ENCODE peak calls at places on chromosomes 6 and 20, in eight cellular contexts. T is mucosa of descending colon, X is foreskin fibroblast, Y is AG04450, I is psoas muscle, Z is stomach, W is cardiac fibroblast, M is ovary. E is an unnamed sample.

GRCh38 chr6:26033132-26033941 is 53.9 kb upstream of the HFE start:
- DNase-seq in T (peak), X (peak), Y (peak), I (peak), Z (peak), W (peak), M (peak), E (peak)

GRCh38 chr6:158069800-158070195 is 88.1 kb downstream of the SYNJ2 start:
- DNase-seq in T (no peak), X (no peak), Y (no peak), I (no peak), Z (no peak), W (peak), M (no peak), E (no peak)

GRCh38 chr6:3296113-3296512 is 37.4 kb downstream of the PSMG4 start:
- DNase-seq in T (peak), X (no peak), Y (no peak), I (no peak), Z (no peak), W (no peak), M (no peak), E (no peak)

GRCh38 chr6:30206799-30207618 is 6.2 kb downstream of the TRIM26 start:
- DNase-seq in T (peak), X (peak), Y (no peak), I (no peak), Z (peak), W (peak), M (no peak), E (peak)

GRCh38 chr20:2890743-2891142 is 17.5 kb downstream of the PTPRA start:
- DNase-seq in T (no peak), X (no peak), Y (no peak), I (no peak), Z (no peak), W (no peak), M (no peak), E (peak)

GRCh38 chr6:102300350-102300749 is 906.8 kb downstream of the GRIK2 start:
- DNase-seq in T (no peak), X (no peak), Y (no peak), I (no peak), Z (no peak), W (no peak), M (no peak), E (no peak)

GRCh38 chr6:123994168-123994567 is 190.5 kb downstream of the NKAIN2 start:
- DNase-seq in T (no peak), X (no peak), Y (no peak), I (no peak), Z (no peak), W (no peak), M (no peak), E (no peak)

GRCh38 chr6:136782021-136782770 is 10.1 kb downstream of the MAP3K5 start:
- DNase-seq in T (no peak), X (peak), Y (peak), I (no peak), Z (no peak), W (peak), M (no peak), E (peak)

GRCh38 chr6:17831135-17831534 is 124.4 kb upstream of the NUP153 start:
- DNase-seq in T (no peak), X (peak), Y (no peak), I (no peak), Z (no peak), W (peak), M (no peak), E (peak)

GRCh38 chr6:146775227-146775626 is 176.5 kb downstream of the ADGB start:
- DNase-seq in T (no peak), X (peak), Y (no peak), I (no peak), Z (no peak), W (peak), M (no peak), E (peak)

GRCh38 chr20:47209982-47210381 is 146.5 kb downstream of the ZMYND8 start:
- DNase-seq in T (no peak), X (no peak), Y (no peak), I (no peak), Z (no peak), W (no peak), M (no peak), E (no peak)

GRCh38 chr6:28648035-28648877 is 122.6 kb downstream of the GPX5 start:
- DNase-seq in T (no peak), X (peak), Y (peak), I (no peak), Z (no peak), W (peak), M (peak), E (peak)

GRCh38 chr20:16898433-16898832 is 150.3 kb downstream of the OTOR start:
- DNase-seq in T (no peak), X (peak), Y (no peak), I (no peak), Z (no peak), W (no peak), M (no peak), E (peak)

GRCh38 chr20:10565191-10565921 is 108.4 kb downstream of the JAG1 start:
- DNase-seq in T (no peak), X (peak), Y (peak), I (peak), Z (no peak), W (peak), M (no peak), E (peak)

GRCh38 chr6:25457519-25457918 is 178.3 kb downstream of the CARMIL1 start:
- DNase-seq in T (no peak), X (no peak), Y (no peak), I (no peak), Z (no peak), W (no peak), M (no peak), E (no peak)

GRCh38 chr20:50348118-50348517 is 157.5 kb downstream of the CEBPB start:
- DNase-seq in T (no peak), X (no peak), Y (no peak), I (peak), Z (no peak), W (peak), M (no peak), E (no peak)

GRCh38 chr20:2946988-2947961 is 74.0 kb downstream of the PTPRA start:
- DNase-seq in T (no peak), X (peak), Y (peak), I (no peak), Z (no peak), W (peak), M (no peak), E (peak)

GRCh38 chr6:26457407-26457795 is 354 bp upstream of the BTN2A1 start:
- DNase-seq in T (peak), X (peak), Y (no peak), I (peak), Z (no peak), W (no peak), M (peak), E (no peak)

GRCh38 chr6:99282479-99283062 is 66.9 kb downstream of the FAXC start:
- DNase-seq in T (no peak), X (peak), Y (no peak), I (no peak), Z (no peak), W (peak), M (no peak), E (peak)

GRCh38 chr6:100453701-100454521 is 10.8 kb downstream of the SIM1 start:
- DNase-seq in T (no peak), X (peak), Y (no peak), I (no peak), Z (no peak), W (no peak), M (no peak), E (no peak)

GRCh38 chr20:63175031-63175895 is 40.7 kb downstream of the YTHDF1 start:
- DNase-seq in T (no peak), X (no peak), Y (no peak), I (no peak), Z (no peak), W (no peak), M (no peak), E (no peak)
- H3K4me3 ChIP-seq in T (no peak), X (no peak), Y (no peak), I (no peak), Z (no peak), W (no peak), M (no peak), E (no peak)

DNA sequence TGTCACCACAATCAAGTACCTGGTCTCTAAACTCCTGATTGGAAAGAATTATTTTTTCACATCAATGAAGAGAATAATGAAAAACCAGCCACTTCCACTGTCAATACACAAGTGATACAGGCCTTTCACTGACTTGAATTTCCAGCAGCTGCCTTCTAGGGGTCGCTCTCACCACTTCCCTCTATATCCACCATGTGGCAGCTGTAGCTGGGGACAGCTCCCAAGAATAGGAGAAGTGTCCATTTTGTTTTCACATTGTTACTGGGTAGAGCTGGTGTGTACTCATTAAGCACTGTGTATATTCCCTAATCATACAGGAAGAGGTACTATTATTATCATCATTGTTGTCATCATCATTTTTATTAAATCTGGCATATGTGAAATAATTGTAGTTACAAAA is 438.4 kb upstream of the SPTLC3 start:
- DNase-seq in T (peak), X (no peak), Y (no peak), I (no peak), Z (no peak), W (no peak), M (no peak), E (peak)
- TF ChIP-seq CTCF in T (peak), X (no peak), Y (no peak), I (no peak), Z (no peak), W (no peak), M (no peak), E (peak)

GRCh38 chr20:1489328-1489727 is 1.9 kb downstream of the SIRPB2 start:
- DNase-seq in T (no peak), X (no peak), Y (no peak), I (no peak), Z (no peak), W (no peak), M (no peak), E (no peak)

GRCh38 chr20:1491281-1491840 is at the start of gene SIRPB2:
- DNase-seq in T (no peak), X (no peak), Y (no peak), I (peak), Z (no peak), W (peak), M (no peak), E (no peak)

GRCh38 chr20:1491891-1492642 is 847 bp upstream of the SIRPB2 start:
- DNase-seq in T (no peak), X (no peak), Y (no peak), I (no peak), Z (no peak), W (peak), M (no peak), E (no peak)

GRCh38 chr20:1490643-1491042 is 577 bp downstream of the SIRPB2 start:
- DNase-seq in T (no peak), X (no peak), Y (no peak), I (no peak), Z (no peak), W (no peak), M (no peak), E (no peak)

DNA sequence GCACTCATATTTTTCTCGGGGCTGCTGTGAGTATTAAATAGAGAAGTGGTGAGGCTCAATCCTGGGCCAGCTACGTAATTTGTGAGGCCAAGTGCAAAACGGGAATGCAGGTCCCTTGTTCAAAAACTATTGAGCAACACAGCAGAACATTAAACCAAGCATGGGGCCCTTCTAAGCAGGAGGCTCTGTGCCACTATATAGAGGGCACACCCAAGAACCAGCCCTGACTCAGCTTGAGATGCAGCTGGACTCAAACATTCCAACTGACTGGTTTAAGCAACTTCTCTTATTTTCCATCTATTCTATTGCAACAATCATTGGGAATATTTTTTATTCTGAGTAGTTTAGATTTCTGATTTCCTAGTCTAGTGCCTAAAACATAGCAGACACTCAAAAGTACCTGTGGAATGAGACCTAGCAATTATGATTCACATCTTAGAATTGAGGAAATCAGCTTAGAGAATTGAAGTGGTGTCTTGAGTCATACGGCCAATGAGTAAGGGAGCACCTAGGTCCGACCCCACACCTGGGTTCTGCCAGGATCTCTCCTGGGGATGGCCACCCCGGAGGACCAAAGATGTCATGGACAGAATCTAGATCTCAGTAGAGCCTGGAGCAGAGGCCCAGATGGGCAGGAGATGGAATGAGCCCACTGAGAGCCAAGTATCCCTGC is 1.3 kb downstream of the SIRPB2 start:
- DNase-seq in T (no peak), X (peak), Y (no peak), I (no peak), Z (no peak), W (no peak), M (no peak), E (no peak)
- H3K4me3 ChIP-seq in T (no peak), X (no peak), Y (no peak), I (peak), Z (peak), W (no peak), M (no peak), E (no peak)

GRCh38 chr6:156686940-156687874 is 90.0 kb upstream of the ARID1B start:
- DNase-seq in T (peak), X (peak), Y (peak), I (peak), Z (peak), W (peak), M (peak), E (peak)
- TF ChIP-seq CTCF in T (no peak), X (no peak), Y (no peak), I (no peak), Z (no peak), W (no peak), M (peak), E (no peak)

GRCh38 chr20:5973172-5973571 is 22.7 kb downstream of the MCM8 start:
- DNase-seq in T (no peak), X (peak), Y (no peak), I (no peak), Z (no peak), W (peak), M (no peak), E (peak)
- H3K4me3 ChIP-seq in T (no peak), X (no peak), Y (no peak), I (no peak), Z (no peak), W (no peak), M (no peak), E (no peak)

GRCh38 chr6:110039364-110039995 is 61.4 kb downstream of the GPR6 start:
- DNase-seq in T (peak), X (peak), Y (peak), I (peak), Z (peak), W (peak), M (peak), E (peak)

GRCh38 chr6:110040716-110041115 is 62.6 kb downstream of the GPR6 start:
- DNase-seq in T (no peak), X (no peak), Y (no peak), I (no peak), Z (no peak), W (no peak), M (no peak), E (no peak)

GRCh38 chr6:110041830-110042229 is 63.7 kb downstream of the GPR6 start:
- DNase-seq in T (no peak), X (no peak), Y (no peak), I (no peak), Z (no peak), W (no peak), M (no peak), E (no peak)

GRCh38 chr6:110041149-110041548 is 63.0 kb downstream of the GPR6 start:
- DNase-seq in T (no peak), X (no peak), Y (no peak), I (no peak), Z (no peak), W (no peak), M (no peak), E (no peak)

DNA sequence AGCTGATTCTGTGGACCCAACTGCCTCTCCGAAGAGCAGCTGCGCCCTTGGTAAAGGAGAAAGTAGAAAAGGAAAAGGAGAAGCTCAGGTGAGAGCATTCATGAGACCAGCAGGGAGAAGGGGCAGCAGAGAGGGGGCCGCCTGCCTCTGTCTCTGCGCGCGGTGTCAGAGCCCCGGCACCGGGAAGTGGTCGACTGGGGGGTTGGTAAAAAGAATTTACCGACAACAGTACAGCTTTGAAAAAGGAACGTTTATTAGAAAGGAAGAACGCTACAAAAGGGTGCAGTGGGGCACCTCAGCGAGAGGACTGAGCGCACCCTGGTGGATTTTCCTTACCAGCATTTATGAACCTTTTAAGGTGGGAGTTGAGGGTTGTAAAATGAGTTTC is 61.9 kb downstream of the GPR6 start:
- DNase-seq in T (peak), X (peak), Y (no peak), I (no peak), Z (peak), W (peak), M (peak), E (peak)
- TF ChIP-seq CTCF in T (no peak), X (peak), Y (peak), I (no peak), Z (peak), W (peak), M (no peak), E (peak)

GRCh38 chr6:105300090-105300489 is 102.8 kb downstream of the PREP start:
- DNase-seq in T (no peak), X (no peak), Y (no peak), I (no peak), Z (no peak), W (no peak), M (no peak), E (no peak)

GRCh38 chr6:105302617-105303128 is 100.2 kb downstream of the PREP start:
- DNase-seq in T (no peak), X (no peak), Y (no peak), I (no peak), Z (no peak), W (no peak), M (no peak), E (no peak)

GRCh38 chr6:105304366-105304765 is 98.5 kb downstream of the PREP start:
- DNase-seq in T (no peak), X (no peak), Y (no peak), I (no peak), Z (no peak), W (no peak), M (no peak), E (no peak)

GRCh38 chr6:105301072-105301503 is 101.8 kb downstream of the PREP start:
- DNase-seq in T (no peak), X (peak), Y (no peak), I (no peak), Z (no peak), W (peak), M (no peak), E (peak)

DNA sequence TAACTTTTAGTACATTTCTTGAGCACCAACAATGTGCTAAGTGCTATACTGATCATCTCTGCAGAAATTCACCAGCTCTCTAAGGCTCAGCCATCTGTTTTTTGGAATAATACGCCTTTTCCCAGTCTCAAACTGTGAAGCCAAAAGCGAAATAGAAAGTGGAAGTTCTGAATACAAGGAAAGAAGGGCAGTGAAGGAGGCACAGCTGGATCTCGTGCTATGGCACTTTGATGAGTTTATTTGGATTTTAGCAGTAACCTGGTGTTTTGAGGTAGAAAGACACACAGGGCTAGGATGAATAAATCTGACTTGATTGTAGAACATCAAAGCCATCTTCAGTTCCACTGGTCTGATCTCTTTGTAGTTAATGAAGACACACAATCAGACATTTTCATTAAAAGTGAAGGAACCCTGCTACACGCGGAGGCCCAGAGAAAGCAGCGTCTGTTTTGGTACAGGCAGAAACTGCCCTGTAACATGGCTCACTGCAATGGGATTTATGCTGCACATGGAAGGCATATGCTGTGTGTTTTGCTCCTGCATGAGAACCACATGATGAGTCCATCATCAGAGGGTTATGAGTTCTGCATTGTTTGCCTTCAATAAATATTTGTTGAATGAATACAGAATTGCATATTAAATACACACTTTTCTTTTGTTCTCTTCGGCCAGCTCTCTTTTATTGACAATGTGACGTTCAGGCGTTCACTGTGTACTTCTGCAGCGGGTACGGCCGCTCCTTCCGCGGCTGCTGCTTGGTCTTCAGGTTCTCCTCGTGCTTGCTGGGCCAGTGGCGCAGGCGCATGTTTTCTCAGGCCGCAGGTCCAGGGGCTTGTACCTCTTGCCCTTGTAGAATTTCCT is 100.9 kb downstream of the PREP start:
- DNase-seq in T (peak), X (peak), Y (no peak), I (no peak), Z (peak), W (no peak), M (no peak), E (no peak)
- H3K4me3 ChIP-seq in T (no peak), X (peak), Y (no peak), I (peak), Z (peak), W (no peak), M (peak), E (no peak)

DNA sequence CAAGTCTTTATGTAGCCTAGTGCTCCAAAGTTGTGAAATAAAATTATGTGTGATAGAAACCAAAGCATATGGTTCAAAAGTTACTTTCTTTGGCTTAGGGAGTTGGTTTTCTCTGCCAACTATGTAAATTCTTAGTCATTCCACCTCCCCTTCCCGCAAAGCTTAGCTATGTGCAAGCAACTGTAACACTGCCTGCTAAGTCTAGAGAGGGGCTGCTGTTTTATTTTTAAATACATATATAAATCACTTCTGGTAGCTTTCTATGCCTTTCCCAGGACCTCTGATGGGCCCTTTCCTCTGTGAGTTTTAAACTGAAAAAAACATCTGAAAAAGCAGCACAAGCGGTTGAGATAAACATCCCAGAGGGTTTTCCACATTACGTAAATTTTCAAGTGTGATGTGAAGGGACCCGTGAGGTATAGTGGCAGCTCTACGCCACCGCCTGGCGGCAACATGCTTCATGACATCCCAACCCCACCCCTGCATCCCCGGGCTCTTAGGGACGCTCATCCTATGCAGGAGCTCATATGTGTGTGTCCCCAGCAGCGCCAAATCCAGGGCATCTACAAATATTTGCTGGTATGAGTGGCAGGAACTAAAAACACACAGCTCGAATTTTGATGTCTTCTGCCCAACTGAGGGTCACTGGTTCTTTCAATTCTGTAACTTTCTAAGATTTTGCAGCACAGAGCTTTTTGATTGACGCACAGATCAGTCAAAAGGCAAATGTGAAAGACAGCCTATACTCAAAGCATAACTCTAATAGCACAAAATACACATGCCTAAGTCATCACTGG is 12.8 kb downstream of the SAYSD1 start:
- DNase-seq in T (no peak), X (peak), Y (peak), I (no peak), Z (peak), W (peak), M (no peak), E (peak)
- TF ChIP-seq CTCF in T (no peak), X (peak), Y (peak), I (peak), Z (no peak), W (peak), M (no peak), E (peak)

E was measured in choroid plexus epithelial cell.